ENCODE peak calls at places on chromosomes 7 and 10, in eight cellular contexts. J, L, R, Y, S, A, Z and D are unnamed samples. For H3K36me3 and H3K4me1, the result is how much of the 10 kb centered on the place peaks cover.

GRCh38 chr10:24982294-24983064 is 30.1 kb upstream of the PRTFDC1 start:
- DNase-seq in J (no peak), L (no peak), R (no peak), Y (no peak), S (no peak), A (no peak), Z (no peak), D (no peak)

GRCh38 chr7:1939434-1940401 is 269.6 kb downstream of the ELFN1 start:
- DNase-seq in J (no peak), L (peak), R (no peak), Y (peak), S (no peak), A (no peak), Z (no peak), D (no peak)

GRCh38 chr7:9242604-9243003 is 809.2 kb downstream of the NXPH1 start:
- DNase-seq in J (no peak), L (no peak), R (no peak), Y (no peak), S (no peak), A (no peak), Z (no peak), D (no peak)

GRCh38 chr10:30116254-30116573 is 56.8 kb upstream of the JCAD start:
- DNase-seq in J (no peak), L (no peak), R (no peak), Y (no peak), S (no peak), A (no peak), Z (no peak), D (no peak)

GRCh38 chr10:22615819-22616499 is 98.4 kb downstream of the PIP4K2A start:
- DNase-seq in J (peak), L (peak), R (peak), Y (no peak), S (peak), A (no peak), Z (no peak), D (no peak)

GRCh38 chr7:10412426-10413019 is 561.1 kb upstream of the PHF14 start:
- DNase-seq in J (no peak), L (no peak), R (no peak), Y (peak), S (peak), A (peak), Z (peak), D (no peak)

GRCh38 chr10:113028393-113029054 is 78.5 kb downstream of the TCF7L2 start:
- DNase-seq in J (no peak), L (no peak), R (no peak), Y (no peak), S (no peak), A (no peak), Z (no peak), D (no peak)

GRCh38 chr10:116960066-116960465 is 44.9 kb downstream of the SHTN1 start:
- DNase-seq in J (no peak), L (no peak), R (no peak), Y (no peak), S (no peak), A (no peak), Z (no peak), D (no peak)

GRCh38 chr7:96719164-96719563 is 9.5 kb upstream of the SEM1 start:
- DNase-seq in J (no peak), L (no peak), R (no peak), Y (no peak), S (no peak), A (no peak), Z (peak), D (no peak)

GRCh38 chr7:2616973-2617709 is 14.6 kb upstream of the TTYH3 start:
- DNase-seq in J (no peak), L (no peak), R (no peak), Y (no peak), S (no peak), A (no peak), Z (no peak), D (no peak)

GRCh38 chr7:42218248-42218647 is 18.8 kb downstream of the GLI3 start:
- DNase-seq in J (no peak), L (no peak), R (no peak), Y (peak), S (no peak), A (no peak), Z (no peak), D (no peak)

GRCh38 chr7:16301251-16301650 is 120.1 kb downstream of the CRPPA start:
- DNase-seq in J (no peak), L (no peak), R (no peak), Y (no peak), S (no peak), A (no peak), Z (no peak), D (no peak)

GRCh38 chr7:148972360-148972759 is 55.9 kb downstream of the PDIA4 start:
- DNase-seq in J (no peak), L (no peak), R (no peak), Y (no peak), S (no peak), A (no peak), Z (no peak), D (no peak)

GRCh38 chr10:110410329-110411046 is 87.2 kb upstream of the DUSP5 start:
- DNase-seq in J (no peak), L (no peak), R (no peak), Y (peak), S (peak), A (no peak), Z (no peak), D (no peak)

GRCh38 chr10:67934331-67934730 is 49.9 kb downstream of the SIRT1 start:
- DNase-seq in J (no peak), L (no peak), R (no peak), Y (no peak), S (no peak), A (no peak), Z (no peak), D (no peak)

GRCh38 chr7:22821702-22822485 is 755 bp downstream of the TOMM7 start:
- DNase-seq in J (no peak), L (no peak), R (no peak), Y (peak), S (peak), A (no peak), Z (peak), D (no peak)

GRCh38 chr10:23157691-23158369 is 34.3 kb upstream of the PTF1A start:
- DNase-seq in J (no peak), L (no peak), R (no peak), Y (peak), S (peak), A (no peak), Z (peak), D (no peak)

GRCh38 chr7:1952169-1952760 is 280.5 kb downstream of the MAD1L1 start:
- DNase-seq in J (no peak), L (peak), R (no peak), Y (no peak), S (no peak), A (no peak), Z (no peak), D (no peak)

GRCh38 chr7:65804887-65805286 is 68.0 kb upstream of the VKORC1L1 start:
- DNase-seq in J (no peak), L (no peak), R (no peak), Y (no peak), S (peak), A (no peak), Z (no peak), D (no peak)

GRCh38 chr10:17585001-17585400 is 32.2 kb downstream of the HACD1 start:
- DNase-seq in J (no peak), L (no peak), R (no peak), Y (no peak), S (no peak), A (no peak), Z (no peak), D (no peak)

GRCh38 chr10:30803901-30804322 is 174.4 kb upstream of the LYZL2 start:
- DNase-seq in J (no peak), L (no peak), R (no peak), Y (peak), S (no peak), A (no peak), Z (no peak), D (no peak)

GRCh38 chr7:2472744-2473143 is 3.5 kb downstream of the GRIFIN start:
- DNase-seq in J (no peak), L (no peak), R (no peak), Y (no peak), S (peak), A (no peak), Z (no peak), D (no peak)

GRCh38 chr7:131057524-131058065 is 270.1 kb upstream of the MKLN1 start:
- DNase-seq in J (no peak), L (no peak), R (no peak), Y (no peak), S (no peak), A (no peak), Z (no peak), D (no peak)

GRCh38 chr10:14328881-14329280 is 1.8 kb downstream of the FRMD4A start:
- DNase-seq in J (no peak), L (no peak), R (no peak), Y (no peak), S (no peak), A (no peak), Z (no peak), D (no peak)

GRCh38 chr10:7474388-7474787 is 63.6 kb upstream of the SFMBT2 start:
- DNase-seq in J (no peak), L (no peak), R (no peak), Y (no peak), S (no peak), A (no peak), Z (no peak), D (no peak)

GRCh38 chr7:134834689-134835462 is 55.4 kb downstream of the CALD1 start:
- DNase-seq in J (no peak), L (no peak), R (no peak), Y (no peak), S (no peak), A (no peak), Z (no peak), D (no peak)

GRCh38 chr7:140084142-140084655 is 21.4 kb upstream of the PARP12 start:
- DNase-seq in J (no peak), L (no peak), R (no peak), Y (no peak), S (no peak), A (no peak), Z (no peak), D (no peak)

GRCh38 chr7:120738816-120739215 is 119.1 kb downstream of the TSPAN12 start:
- DNase-seq in J (no peak), L (no peak), R (no peak), Y (no peak), S (no peak), A (no peak), Z (no peak), D (no peak)

GRCh38 chr7:47757946-47758371 is 176.0 kb upstream of the TNS3 start:
- DNase-seq in J (peak), L (peak), R (no peak), Y (peak), S (no peak), A (no peak), Z (no peak), D (peak)

GRCh38 chr7:102193806-102194205 is 92.9 kb upstream of the SH2B2 start:
- DNase-seq in J (no peak), L (no peak), R (no peak), Y (no peak), S (no peak), A (no peak), Z (no peak), D (no peak)

GRCh38 chr10:108911814-108912541 is 1011.3 kb downstream of the XPNPEP1 start:
- DNase-seq in J (peak), L (peak), R (no peak), Y (peak), S (peak), A (peak), Z (peak), D (no peak)

GRCh38 chr10:6647811-6648526 is 67.9 kb upstream of the PRKCQ start:
- DNase-seq in J (peak), L (no peak), R (peak), Y (peak), S (peak), A (peak), Z (peak), D (no peak)

GRCh38 chr10:69262249-69262864 is 15.9 kb upstream of the HK1 start:
- DNase-seq in J (no peak), L (no peak), R (no peak), Y (no peak), S (no peak), A (no peak), Z (no peak), D (no peak)

GRCh38 chr10:113965683-113966082 is 78.0 kb upstream of the ADRB1 start:
- DNase-seq in J (no peak), L (no peak), R (no peak), Y (no peak), S (no peak), A (no peak), Z (no peak), D (no peak)

GRCh38 chr7:30914611-30915601 is 3.3 kb downstream of the AQP1 start:
- DNase-seq in J (no peak), L (peak), R (no peak), Y (peak), S (peak), A (no peak), Z (no peak), D (peak)

GRCh38 chr7:121085922-121086321 is 97.4 kb downstream of the CPED1 start:
- DNase-seq in J (no peak), L (no peak), R (no peak), Y (no peak), S (no peak), A (no peak), Z (no peak), D (no peak)

GRCh38 chr10:21705828-21706176 is 171.8 kb downstream of the MLLT10 start:
- DNase-seq in J (no peak), L (no peak), R (no peak), Y (no peak), S (no peak), A (no peak), Z (no peak), D (no peak)

GRCh38 chr10:114684085-114684821 is 26.2 kb upstream of the ABLIM1 start:
- DNase-seq in J (peak), L (peak), R (no peak), Y (no peak), S (peak), A (no peak), Z (no peak), D (no peak)

GRCh38 chr7:96188623-96188991 is 133.3 kb downstream of the SLC25A13 start:
- DNase-seq in J (no peak), L (no peak), R (no peak), Y (no peak), S (no peak), A (no peak), Z (no peak), D (no peak)

GRCh38 chr10:71905164-71905563 is 54.1 kb upstream of the PSAP start:
- DNase-seq in J (no peak), L (no peak), R (no peak), Y (no peak), S (no peak), A (no peak), Z (no peak), D (no peak)

GRCh38 chr10:71899665-71900412 is 48.8 kb upstream of the PSAP start:
- DNase-seq in J (peak), L (no peak), R (no peak), Y (no peak), S (no peak), A (no peak), Z (no peak), D (no peak)

GRCh38 chr10:71900441-71901180 is 49.6 kb upstream of the PSAP start:
- DNase-seq in J (no peak), L (no peak), R (no peak), Y (no peak), S (no peak), A (no peak), Z (no peak), D (no peak)

DNA sequence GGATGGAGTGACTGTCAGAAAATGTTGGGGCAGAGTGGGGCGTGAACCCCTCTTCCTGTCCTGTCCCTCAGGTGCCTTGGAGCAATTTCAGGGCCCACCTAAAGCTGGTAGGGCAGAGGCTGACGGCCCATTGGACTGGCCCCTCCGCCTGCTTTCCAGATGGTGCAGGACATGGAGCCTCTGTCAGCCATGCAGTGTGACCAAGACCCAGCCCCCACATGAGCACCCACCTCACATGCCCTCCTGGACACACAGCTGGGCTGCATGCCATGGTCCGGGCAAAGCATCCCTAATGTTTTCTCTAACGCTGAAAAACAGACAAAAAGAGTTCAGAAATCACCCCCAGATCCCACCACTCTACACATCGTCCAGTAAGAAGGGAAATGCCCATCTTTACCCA is 51.3 kb upstream of the PSAP start:
- DNase-seq in J (no peak), L (no peak), R (no peak), Y (no peak), S (no peak), A (no peak), Z (no peak), D (no peak)
- H3K36me3 ChIP-seq in J (under half), L (under half), R (under half), Y (under half), S (under half), A (under half), Z (under half), D (under half)

GRCh38 chr10:44965104-44965503 is 5.5 kb downstream of the RASSF4 start:
- DNase-seq in J (no peak), L (no peak), R (no peak), Y (no peak), S (no peak), A (no peak), Z (no peak), D (no peak)

GRCh38 chr10:44966816-44967509 is 7.4 kb downstream of the RASSF4 start:
- DNase-seq in J (no peak), L (no peak), R (no peak), Y (no peak), S (no peak), A (no peak), Z (no peak), D (no peak)

GRCh38 chr10:44967596-44967995 is 8.0 kb downstream of the RASSF4 start:
- DNase-seq in J (no peak), L (no peak), R (no peak), Y (no peak), S (no peak), A (no peak), Z (no peak), D (no peak)

GRCh38 chr10:44965651-44966097 is 6.1 kb downstream of the RASSF4 start:
- DNase-seq in J (no peak), L (no peak), R (no peak), Y (no peak), S (no peak), A (no peak), Z (peak), D (no peak)

DNA sequence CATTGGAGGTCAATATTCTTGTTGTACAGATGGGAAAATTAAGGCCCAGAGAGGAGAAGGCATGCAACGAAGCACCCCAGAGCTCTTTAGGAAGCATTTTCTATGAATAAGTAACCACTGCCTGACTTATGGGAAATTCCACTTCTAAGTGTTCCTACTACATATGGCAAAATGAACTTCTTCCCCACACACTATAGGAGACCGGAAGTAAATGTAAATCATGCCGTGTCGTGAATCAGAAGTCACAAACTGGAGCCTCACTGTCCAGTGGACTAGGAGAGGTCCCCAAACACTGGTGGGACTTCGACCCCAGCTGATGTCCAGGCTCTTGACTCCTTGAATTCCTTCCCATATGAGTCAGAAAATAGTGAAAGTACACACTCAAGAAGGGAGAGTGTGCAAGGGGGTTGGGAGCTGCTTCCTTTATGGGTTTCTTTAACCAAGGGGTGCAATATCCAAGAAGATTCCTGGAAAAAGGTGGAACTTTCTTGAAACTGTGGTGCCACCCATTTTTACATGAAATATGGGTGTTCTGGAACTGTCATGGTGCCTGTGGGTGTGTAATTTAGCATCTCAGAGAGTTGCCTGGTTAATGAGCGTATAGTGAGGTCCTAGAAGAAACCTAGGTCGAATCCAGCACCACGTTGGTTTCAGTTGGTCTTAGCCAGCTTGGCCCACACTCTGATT is 6.7 kb downstream of the RASSF4 start:
- DNase-seq in J (no peak), L (no peak), R (no peak), Y (no peak), S (no peak), A (no peak), Z (peak), D (no peak)
- H3K4me1 ChIP-seq in J (half or more), L (half or more), R (under half), Y (under half), S (under half), A (under half), Z (under half), D (half or more)

GRCh38 chr10:92657024-92657423 is 32.7 kb upstream of the HHEX start:
- DNase-seq in J (no peak), L (no peak), R (no peak), Y (no peak), S (no peak), A (no peak), Z (no peak), D (no peak)

GRCh38 chr10:92656266-92656961 is 33.3 kb upstream of the HHEX start:
- DNase-seq in J (no peak), L (no peak), R (no peak), Y (no peak), S (no peak), A (no peak), Z (no peak), D (no peak)

GRCh38 chr10:92655426-92655825 is 34.3 kb upstream of the HHEX start:
- DNase-seq in J (no peak), L (no peak), R (no peak), Y (no peak), S (no peak), A (no peak), Z (no peak), D (no peak)
- H3K36me3 ChIP-seq in J (under half), L (under half), R (under half), Y (under half), S (under half), A (under half), Z (under half), D (under half)

GRCh38 chr10:123863189-123863580 is 28.4 kb downstream of the CPXM2 start:
- DNase-seq in J (no peak), L (no peak), R (no peak), Y (no peak), S (no peak), A (no peak), Z (no peak), D (no peak)

GRCh38 chr10:123863721-123864432 is 27.7 kb downstream of the CPXM2 start:
- DNase-seq in J (no peak), L (no peak), R (no peak), Y (no peak), S (no peak), A (no peak), Z (no peak), D (no peak)

GRCh38 chr10:123864923-123865322 is 26.7 kb downstream of the CPXM2 start:
- DNase-seq in J (no peak), L (no peak), R (no peak), Y (no peak), S (no peak), A (no peak), Z (no peak), D (peak)

GRCh38 chr10:123865880-123866279 is 25.7 kb downstream of the CPXM2 start:
- DNase-seq in J (no peak), L (no peak), R (no peak), Y (no peak), S (no peak), A (no peak), Z (no peak), D (no peak)

DNA sequence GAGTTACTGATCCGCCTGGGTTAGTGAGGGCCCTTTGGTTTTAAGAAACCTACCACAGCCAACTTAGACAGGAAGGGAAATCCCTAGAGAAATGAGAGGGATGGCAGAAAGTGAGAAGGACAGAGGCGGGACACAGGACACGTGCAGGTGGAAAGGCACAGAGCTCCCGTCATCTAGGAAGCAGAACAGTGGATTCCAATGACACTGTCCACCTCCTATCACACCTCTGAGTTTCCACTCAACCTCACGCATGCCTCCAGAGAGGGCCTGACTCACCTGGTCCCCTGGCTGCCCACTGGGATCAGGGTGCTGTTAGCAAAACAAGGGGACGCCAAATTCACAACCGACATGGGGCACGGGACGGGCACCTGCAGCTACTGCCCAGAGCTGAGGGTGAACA is 26.3 kb downstream of the CPXM2 start:
- DNase-seq in J (no peak), L (no peak), R (no peak), Y (no peak), S (no peak), A (no peak), Z (no peak), D (no peak)
- H3K4me1 ChIP-seq in J (under half), L (under half), R (under half), Y (under half), S (under half), A (under half), Z (under half), D (under half)